ENCODE peak calls at places on chromosomes 7 and 10, in seven cellular contexts. M is CD8-positive, alpha-beta memory T cell; I is keratinocyte; V is neuronal stem cell; W is GM23338; B is aorta; S is heart right ventricle. A is an unnamed sample. For H3K27me3 and H3K4me1, the result is how much of the 10 kb centered on the place peaks cover.

GRCh38 chr10:21372651-21373410 is 152.7 kb downstream of the SKIDA1 start:
- DNase-seq in M (peak), I (peak), V (no peak), W (peak), B (peak), S (no peak), A (no peak)

GRCh38 chr7:22361795-22362194 is 4.8 kb upstream of the RAPGEF5 start:
- DNase-seq in M (no peak), I (no peak), V (no peak), W (no peak), B (no peak), S (no peak), A (no peak)

GRCh38 chr7:141660259-141660658 is 41.7 kb downstream of the DENND11 start:
- DNase-seq in M (no peak), I (no peak), V (no peak), W (no peak), B (peak), S (no peak), A (no peak)

GRCh38 chr10:34628174-34628802 is 186.8 kb downstream of the PARD3 start:
- DNase-seq in M (no peak), I (no peak), V (no peak), W (no peak), B (peak), S (peak), A (no peak)

GRCh38 chr10:95742529-95742884 is 13.5 kb upstream of the ENTPD1 start:
- DNase-seq in M (no peak), I (no peak), V (no peak), W (no peak), B (peak), S (no peak), A (no peak)

GRCh38 chr7:131249483-131249882 is 78.2 kb upstream of the MKLN1 start:
- DNase-seq in M (no peak), I (no peak), V (no peak), W (no peak), B (no peak), S (no peak), A (no peak)

GRCh38 chr10:132294561-132295320 is 13.0 kb downstream of the STK32C start:
- DNase-seq in M (no peak), I (no peak), V (peak), W (peak), B (peak), S (no peak), A (no peak)

GRCh38 chr7:128763541-128763940 is 12.1 kb downstream of the OPN1SW start:
- DNase-seq in M (no peak), I (no peak), V (no peak), W (no peak), B (no peak), S (no peak), A (no peak)

GRCh38 chr10:58818889-58819288 is 306.2 kb downstream of the BICC1 start:
- DNase-seq in M (no peak), I (no peak), V (no peak), W (no peak), B (no peak), S (no peak), A (no peak)

GRCh38 chr10:7797582-7797981 is 9.6 kb downstream of the ATP5F1C start:
- DNase-seq in M (no peak), I (no peak), V (no peak), W (no peak), B (peak), S (peak), A (no peak)

GRCh38 chr10:80275135-80275498 is 14.3 kb downstream of the MAT1A start:
- DNase-seq in M (no peak), I (no peak), V (no peak), W (no peak), B (no peak), S (no peak), A (no peak)

GRCh38 chr7:105805619-105806018 is 70.8 kb downstream of the ATXN7L1 start:
- DNase-seq in M (no peak), I (no peak), V (peak), W (peak), B (no peak), S (peak), A (no peak)

GRCh38 chr7:55111007-55111406 is 92.2 kb downstream of the EGFR start:
- DNase-seq in M (no peak), I (no peak), V (no peak), W (no peak), B (no peak), S (no peak), A (no peak)

GRCh38 chr7:15924910-15925309 is 238.4 kb upstream of the MEOX2 start:
- DNase-seq in M (no peak), I (no peak), V (no peak), W (no peak), B (no peak), S (no peak), A (no peak)

GRCh38 chr7:15932318-15932717 is 245.8 kb upstream of the MEOX2 start:
- DNase-seq in M (no peak), I (no peak), V (no peak), W (peak), B (no peak), S (no peak), A (no peak)

GRCh38 chr7:15925608-15926007 is 239.1 kb upstream of the MEOX2 start:
- DNase-seq in M (no peak), I (no peak), V (no peak), W (no peak), B (no peak), S (no peak), A (no peak)

DNA sequence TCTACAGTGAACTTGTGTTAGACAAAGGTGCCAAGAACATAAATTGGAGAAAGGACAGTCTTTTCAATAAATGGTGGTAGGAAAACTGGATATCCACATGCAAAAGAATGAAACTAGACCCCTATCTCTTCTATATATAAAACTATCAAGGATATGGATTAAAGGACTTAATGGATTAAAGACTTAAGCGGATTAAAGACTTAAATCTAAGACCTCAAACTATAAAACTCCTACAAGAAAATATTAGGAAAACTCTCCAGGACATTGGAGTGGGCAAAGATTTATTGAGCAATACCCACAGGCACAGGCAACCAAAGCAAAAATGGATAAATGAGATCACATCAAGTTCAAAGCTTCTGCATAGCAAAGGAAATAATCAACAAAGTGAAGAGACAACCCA is 242.9 kb upstream of the MEOX2 start:
- DNase-seq in M (no peak), I (no peak), V (no peak), W (no peak), B (no peak), S (no peak), A (no peak)
- H3K27ac ChIP-seq in M (no peak), I (no peak), V (no peak), W (no peak), B (no peak), S (no peak), A (no peak)

GRCh38 chr7:143259765-143260164 is 3.5 kb upstream of the GSTK1 start:
- DNase-seq in M (no peak), I (no peak), V (no peak), W (no peak), B (no peak), S (no peak), A (no peak)

GRCh38 chr7:143265017-143265693 is 1.9 kb downstream of the GSTK1 start:
- DNase-seq in M (no peak), I (no peak), V (no peak), W (no peak), B (no peak), S (peak), A (no peak)

GRCh38 chr7:143258830-143259229 is 4.4 kb upstream of the GSTK1 start:
- DNase-seq in M (no peak), I (no peak), V (no peak), W (no peak), B (no peak), S (no peak), A (no peak)

GRCh38 chr7:143263266-143264195 is at the start of gene GSTK1:
- DNase-seq in M (peak), I (no peak), V (peak), W (peak), B (peak), S (peak), A (peak)

GRCh38 chr7:143261901-143262300 is 1.3 kb upstream of the GSTK1 start:
- DNase-seq in M (no peak), I (no peak), V (no peak), W (no peak), B (no peak), S (no peak), A (no peak)
- H3K27me3 ChIP-seq in M (under half), I (under half), V (under half), W (under half), B (under half), S (under half), A (under half)

GRCh38 chr10:13716161-13717071 is 129.7 kb downstream of the PRPF18 start:
- DNase-seq in M (no peak), I (no peak), V (no peak), W (no peak), B (no peak), S (peak), A (no peak)

GRCh38 chr10:13709931-13710690 is 123.3 kb downstream of the PRPF18 start:
- DNase-seq in M (no peak), I (no peak), V (no peak), W (no peak), B (no peak), S (peak), A (no peak)

GRCh38 chr10:13711281-13711680 is 124.5 kb downstream of the PRPF18 start:
- DNase-seq in M (no peak), I (no peak), V (no peak), W (no peak), B (no peak), S (no peak), A (no peak)

GRCh38 chr10:13715091-13715490 is 128.3 kb downstream of the PRPF18 start:
- DNase-seq in M (no peak), I (no peak), V (no peak), W (no peak), B (no peak), S (no peak), A (no peak)

GRCh38 chr10:13712799-13713581 is 126.2 kb downstream of the PRPF18 start:
- DNase-seq in M (no peak), I (no peak), V (no peak), W (no peak), B (peak), S (peak), A (no peak)
- H3K4me1 ChIP-seq in M (under half), I (under half), V (under half), W (under half), B (under half), S (half or more), A (under half)

GRCh38 chr10:71094712-71095390 is 117.5 kb upstream of the UNC5B start:
- DNase-seq in M (no peak), I (no peak), V (no peak), W (no peak), B (no peak), S (no peak), A (no peak)
- H3K27ac ChIP-seq in M (no peak), I (peak), V (no peak), W (no peak), B (no peak), S (no peak), A (no peak)

DNA sequence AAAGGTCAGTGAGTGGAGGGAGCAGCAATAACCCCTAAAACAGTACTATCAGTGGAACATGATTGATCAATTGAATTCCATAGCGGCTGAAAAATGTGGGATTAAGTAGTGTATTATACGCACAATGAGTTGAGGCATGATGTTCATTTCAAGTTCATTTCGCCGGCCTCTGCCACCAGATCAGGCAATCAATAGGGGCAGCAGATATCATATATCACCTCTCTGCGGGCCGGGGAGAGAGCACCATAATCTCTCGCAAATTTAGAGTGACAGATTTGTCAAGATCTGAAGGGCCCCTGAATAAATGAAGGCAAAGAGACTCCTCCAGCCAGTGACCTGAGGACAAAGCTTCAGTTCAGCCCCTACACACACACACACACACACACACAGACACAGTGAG is 58.5 kb downstream of the PAX2 start:
- DNase-seq in M (no peak), I (no peak), V (no peak), W (no peak), B (no peak), S (no peak), A (no peak)
- H3K27me3 ChIP-seq in M (under half), I (half or more), V (under half), W (under half), B (under half), S (half or more), A (under half)

DNA sequence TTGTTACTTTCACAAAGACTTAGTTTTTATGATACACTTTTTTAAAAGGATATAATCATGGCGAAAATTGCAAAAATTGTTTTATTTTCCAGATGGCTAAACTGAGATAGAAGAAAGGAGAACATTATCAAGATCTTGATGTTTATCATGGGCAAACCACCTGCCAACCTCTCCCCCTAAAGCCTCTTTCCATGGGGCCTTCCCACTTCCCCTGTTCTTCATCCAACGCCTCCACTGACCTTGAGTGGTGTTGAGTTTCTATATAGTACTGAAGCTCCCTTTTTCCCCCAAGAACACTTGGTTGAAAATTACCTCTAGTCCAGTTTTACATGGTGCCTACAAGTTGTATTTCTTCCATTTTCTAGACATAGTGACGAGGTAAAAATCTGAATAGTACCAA is 5.0 kb downstream of the CREB3L2 start:
- DNase-seq in M (no peak), I (no peak), V (no peak), W (no peak), B (no peak), S (no peak), A (no peak)
- H3K4me1 ChIP-seq in M (under half), I (under half), V (under half), W (under half), B (under half), S (half or more), A (under half)

GRCh38 chr10:81875680-81876252 is 772 bp downstream of the NRG3 start:
- DNase-seq in M (no peak), I (no peak), V (no peak), W (peak), B (no peak), S (no peak), A (no peak)
- H3K27ac ChIP-seq in M (no peak), I (no peak), V (no peak), W (no peak), B (no peak), S (no peak), A (no peak)

GRCh38 chr7:5419523-5420107 is 4.0 kb downstream of the TNRC18 start:
- DNase-seq in M (no peak), I (no peak), V (peak), W (peak), B (no peak), S (peak), A (no peak)
- H3K27me3 ChIP-seq in M (under half), I (under half), V (under half), W (half or more), B (under half), S (under half), A (under half)

DNA sequence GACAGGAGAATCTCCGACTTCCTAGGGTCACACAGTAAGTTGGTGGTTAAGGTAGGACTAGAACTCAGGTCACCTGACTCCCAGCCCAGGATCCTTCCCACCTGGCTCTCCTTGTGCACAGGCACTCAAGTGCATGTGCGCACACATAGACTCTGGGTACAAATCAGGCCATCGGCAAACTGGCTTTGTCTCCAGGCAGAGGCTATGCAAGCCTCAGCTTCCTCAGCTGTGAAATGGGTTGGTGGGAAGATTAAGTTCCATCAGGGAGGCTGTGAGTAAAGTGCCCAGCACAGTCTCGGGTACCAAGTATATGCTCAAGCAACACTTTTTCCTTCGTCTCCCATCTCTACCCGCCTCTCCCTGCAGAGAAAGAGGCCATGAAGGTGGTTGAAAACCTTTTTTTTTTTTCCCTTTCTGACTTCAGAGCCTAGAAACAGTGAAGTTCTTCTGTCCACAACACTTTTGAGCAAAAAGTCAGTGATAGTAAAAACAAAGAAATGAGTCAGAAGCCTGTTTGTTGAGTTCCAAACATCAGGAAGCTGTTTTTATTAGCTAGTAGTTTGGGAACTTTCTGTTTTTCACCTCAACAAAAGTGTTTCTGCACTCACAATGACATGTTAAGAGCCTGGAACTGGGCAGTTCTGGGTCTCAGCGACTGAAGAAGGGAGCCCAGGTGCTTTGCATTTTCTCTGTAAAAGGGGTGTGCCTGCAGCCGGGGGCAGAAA is 79.3 kb downstream of the NEURL1 start:
- DNase-seq in M (no peak), I (no peak), V (no peak), W (no peak), B (no peak), S (no peak), A (no peak)
- H3K4me1 ChIP-seq in M (under half), I (under half), V (under half), W (under half), B (under half), S (under half), A (under half)